ENCODE peak calls at places on chromosomes 11 and 22, in nine cellular contexts. One of them, this sample, is unnamed.

GRCh38 chr11:2744166-2744565 is 44.4 kb upstream of the KCNQ1OT1 start:
- DNase-seq in cardiac muscle cell: no peak
- DNase-seq in breast epithelium: no peak
- DNase-seq in left ventricle myocardium inferior: peak
- DNase-seq in endothelial cell of umbilical vein: no peak
- DNase-seq in Panc1: no peak
- DNase-seq in astrocyte of the cerebellum: no peak
- DNase-seq in neuronal stem cell: no peak
- DNase-seq in A549: no peak
- DNase-seq in this sample: no peak

GRCh38 chr11:30440510-30440909 is 117.6 kb downstream of the ARL14EP start:
- DNase-seq in breast epithelium: no peak
- DNase-seq in endothelial cell of umbilical vein: no peak
- DNase-seq in neuronal stem cell: no peak
- DNase-seq in astrocyte of the cerebellum: no peak
- DNase-seq in cardiac muscle cell: no peak
- DNase-seq in Panc1: no peak
- DNase-seq in left ventricle myocardium inferior: no peak
- DNase-seq in A549: no peak
- DNase-seq in this sample: no peak

GRCh38 chr22:25942126-25942988 is 200.4 kb downstream of the MYO18B start:
- DNase-seq in breast epithelium: no peak
- DNase-seq in astrocyte of the cerebellum: no peak
- DNase-seq in neuronal stem cell: no peak
- DNase-seq in left ventricle myocardium inferior: no peak
- DNase-seq in A549: no peak
- DNase-seq in cardiac muscle cell: no peak
- DNase-seq in endothelial cell of umbilical vein: no peak
- DNase-seq in Panc1: no peak
- DNase-seq in this sample: no peak

GRCh38 chr11:125351868-125352250 is 144.2 kb downstream of the FEZ1 start:
- DNase-seq in A549: no peak
- DNase-seq in breast epithelium: no peak
- DNase-seq in Panc1: no peak
- DNase-seq in endothelial cell of umbilical vein: no peak
- DNase-seq in left ventricle myocardium inferior: no peak
- DNase-seq in cardiac muscle cell: no peak
- DNase-seq in astrocyte of the cerebellum: no peak
- DNase-seq in neuronal stem cell: no peak
- DNase-seq in this sample: no peak

GRCh38 chr11:35177370-35177769 is 38.4 kb downstream of the CD44 start:
- DNase-seq in cardiac muscle cell: peak
- DNase-seq in breast epithelium: no peak
- DNase-seq in neuronal stem cell: no peak
- DNase-seq in endothelial cell of umbilical vein: no peak
- DNase-seq in left ventricle myocardium inferior: no peak
- DNase-seq in Panc1: no peak
- DNase-seq in astrocyte of the cerebellum: peak
- DNase-seq in A549: no peak
- DNase-seq in this sample: no peak

GRCh38 chr22:43226368-43226979 is 39.5 kb upstream of the TTLL12 start:
- DNase-seq in endothelial cell of umbilical vein: no peak
- DNase-seq in astrocyte of the cerebellum: no peak
- DNase-seq in Panc1: no peak
- DNase-seq in neuronal stem cell: peak
- DNase-seq in A549: no peak
- DNase-seq in breast epithelium: no peak
- DNase-seq in cardiac muscle cell: peak
- DNase-seq in left ventricle myocardium inferior: no peak
- DNase-seq in this sample: peak

GRCh38 chr22:31489632-31490495 is at the start of gene EIF4ENIF1:
- DNase-seq in A549: peak
- DNase-seq in Panc1: no peak
- DNase-seq in neuronal stem cell: peak
- DNase-seq in breast epithelium: peak
- DNase-seq in astrocyte of the cerebellum: peak
- DNase-seq in left ventricle myocardium inferior: peak
- DNase-seq in endothelial cell of umbilical vein: peak
- DNase-seq in cardiac muscle cell: peak
- DNase-seq in this sample: peak

GRCh38 chr11:3840870-3841425 is at the start of gene RHOG:
- DNase-seq in A549: peak
- DNase-seq in astrocyte of the cerebellum: no peak
- DNase-seq in neuronal stem cell: peak
- DNase-seq in left ventricle myocardium inferior: peak
- DNase-seq in Panc1: no peak
- DNase-seq in endothelial cell of umbilical vein: no peak
- DNase-seq in cardiac muscle cell: peak
- DNase-seq in breast epithelium: peak
- DNase-seq in this sample: peak

GRCh38 chr11:17591293-17591692 is 44.2 kb downstream of the OTOG start:
- DNase-seq in A549: no peak
- DNase-seq in cardiac muscle cell: no peak
- DNase-seq in neuronal stem cell: no peak
- DNase-seq in endothelial cell of umbilical vein: no peak
- DNase-seq in Panc1: no peak
- DNase-seq in breast epithelium: peak
- DNase-seq in astrocyte of the cerebellum: no peak
- DNase-seq in left ventricle myocardium inferior: no peak
- DNase-seq in this sample: no peak

GRCh38 chr11:1392561-1392960 is 2.8 kb downstream of the BRSK2 start:
- DNase-seq in astrocyte of the cerebellum: no peak
- DNase-seq in Panc1: no peak
- DNase-seq in cardiac muscle cell: no peak
- DNase-seq in left ventricle myocardium inferior: no peak
- DNase-seq in neuronal stem cell: no peak
- DNase-seq in endothelial cell of umbilical vein: no peak
- DNase-seq in A549: no peak
- DNase-seq in breast epithelium: no peak
- DNase-seq in this sample: no peak
- H3K4me3 ChIP-seq in astrocyte of the cerebellum: no peak
- H3K4me3 ChIP-seq in Panc1: no peak
- H3K4me3 ChIP-seq in cardiac muscle cell: no peak
- H3K4me3 ChIP-seq in left ventricle myocardium inferior: no peak
- H3K4me3 ChIP-seq in neuronal stem cell: no peak
- H3K4me3 ChIP-seq in endothelial cell of umbilical vein: no peak
- H3K4me3 ChIP-seq in A549: no peak
- H3K4me3 ChIP-seq in breast epithelium: no peak
- H3K4me3 ChIP-seq in this sample: no peak

DNA sequence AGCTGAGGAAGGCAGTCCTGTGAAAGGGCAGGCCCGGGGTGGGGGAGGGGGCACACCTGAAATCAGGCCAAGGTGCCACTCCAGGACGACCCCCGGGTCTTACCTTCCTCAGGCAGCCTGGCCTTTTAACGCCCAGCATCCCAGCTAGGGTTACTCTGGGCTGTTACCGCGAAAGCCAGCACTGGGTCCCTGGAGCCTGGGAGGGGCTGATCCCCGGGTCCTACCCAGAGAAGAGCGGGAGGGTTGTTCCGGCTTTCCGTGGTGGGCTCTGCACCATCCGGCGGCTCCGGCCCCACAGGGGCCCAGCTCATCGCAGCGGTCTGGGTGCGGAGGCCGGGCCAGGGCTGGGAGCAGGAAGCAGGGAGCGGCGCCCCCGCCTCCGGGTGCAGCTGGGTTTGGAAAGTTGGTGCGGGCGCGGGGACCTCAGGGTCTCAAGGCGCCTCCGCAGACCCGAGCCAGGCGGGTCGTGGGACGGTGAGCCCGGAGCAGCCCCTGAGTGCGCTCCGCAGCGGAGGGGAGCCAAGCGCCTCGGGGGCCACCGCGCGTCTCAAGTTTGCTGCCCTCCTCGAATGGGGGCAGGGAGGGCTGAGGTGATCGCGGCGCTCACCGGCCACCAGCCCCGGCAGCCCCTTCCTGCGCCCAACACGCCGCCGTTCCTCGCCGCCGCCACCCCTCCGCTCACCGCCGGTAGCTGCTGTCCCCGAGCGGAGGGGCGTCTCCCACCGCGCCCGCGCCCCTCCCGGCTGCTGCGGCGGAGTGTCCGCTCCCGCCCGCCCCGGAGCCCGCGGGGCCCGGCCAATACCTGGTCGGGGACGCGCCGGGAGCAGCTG is 831 bp downstream of the CHST1 start:
- DNase-seq in breast epithelium: no peak
- DNase-seq in endothelial cell of umbilical vein: no peak
- DNase-seq in cardiac muscle cell: peak
- DNase-seq in astrocyte of the cerebellum: no peak
- DNase-seq in left ventricle myocardium inferior: no peak
- DNase-seq in neuronal stem cell: no peak
- DNase-seq in Panc1: no peak
- DNase-seq in A549: no peak
- DNase-seq in this sample: no peak
- H3K4me3 ChIP-seq in breast epithelium: peak
- H3K4me3 ChIP-seq in endothelial cell of umbilical vein: peak
- H3K4me3 ChIP-seq in cardiac muscle cell: peak
- H3K4me3 ChIP-seq in astrocyte of the cerebellum: peak
- H3K4me3 ChIP-seq in left ventricle myocardium inferior: peak
- H3K4me3 ChIP-seq in neuronal stem cell: peak
- H3K4me3 ChIP-seq in Panc1: peak
- H3K4me3 ChIP-seq in A549: peak
- H3K4me3 ChIP-seq in this sample: peak

DNA sequence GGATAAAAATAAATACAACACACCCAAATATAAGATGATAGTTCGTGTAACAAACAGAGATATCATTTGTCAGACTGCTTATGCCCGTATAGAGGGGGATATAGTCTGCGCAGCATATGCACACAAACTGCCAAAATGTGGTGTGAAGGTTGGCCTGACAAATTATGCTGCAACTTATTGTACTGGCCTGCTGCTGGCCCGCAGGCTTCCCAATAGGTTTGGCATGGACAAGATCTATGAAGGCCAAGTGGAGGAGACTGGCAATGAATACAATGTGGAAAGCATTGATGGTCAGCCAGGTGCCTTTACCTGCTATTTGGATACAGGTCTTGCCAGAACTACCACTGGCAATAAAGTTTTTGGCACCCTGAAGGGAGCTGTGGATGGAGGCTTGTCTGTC is 4.9 kb downstream of the IFT46 start:
- DNase-seq in neuronal stem cell: no peak
- DNase-seq in A549: no peak
- DNase-seq in left ventricle myocardium inferior: no peak
- DNase-seq in breast epithelium: no peak
- DNase-seq in astrocyte of the cerebellum: no peak
- DNase-seq in Panc1: no peak
- DNase-seq in endothelial cell of umbilical vein: no peak
- DNase-seq in cardiac muscle cell: no peak
- DNase-seq in this sample: no peak
- H3K4me3 ChIP-seq in neuronal stem cell: no peak
- H3K4me3 ChIP-seq in A549: no peak
- H3K4me3 ChIP-seq in left ventricle myocardium inferior: no peak
- H3K4me3 ChIP-seq in breast epithelium: no peak
- H3K4me3 ChIP-seq in astrocyte of the cerebellum: no peak
- H3K4me3 ChIP-seq in Panc1: no peak
- H3K4me3 ChIP-seq in endothelial cell of umbilical vein: no peak
- H3K4me3 ChIP-seq in cardiac muscle cell: no peak
- H3K4me3 ChIP-seq in this sample: no peak

DNA sequence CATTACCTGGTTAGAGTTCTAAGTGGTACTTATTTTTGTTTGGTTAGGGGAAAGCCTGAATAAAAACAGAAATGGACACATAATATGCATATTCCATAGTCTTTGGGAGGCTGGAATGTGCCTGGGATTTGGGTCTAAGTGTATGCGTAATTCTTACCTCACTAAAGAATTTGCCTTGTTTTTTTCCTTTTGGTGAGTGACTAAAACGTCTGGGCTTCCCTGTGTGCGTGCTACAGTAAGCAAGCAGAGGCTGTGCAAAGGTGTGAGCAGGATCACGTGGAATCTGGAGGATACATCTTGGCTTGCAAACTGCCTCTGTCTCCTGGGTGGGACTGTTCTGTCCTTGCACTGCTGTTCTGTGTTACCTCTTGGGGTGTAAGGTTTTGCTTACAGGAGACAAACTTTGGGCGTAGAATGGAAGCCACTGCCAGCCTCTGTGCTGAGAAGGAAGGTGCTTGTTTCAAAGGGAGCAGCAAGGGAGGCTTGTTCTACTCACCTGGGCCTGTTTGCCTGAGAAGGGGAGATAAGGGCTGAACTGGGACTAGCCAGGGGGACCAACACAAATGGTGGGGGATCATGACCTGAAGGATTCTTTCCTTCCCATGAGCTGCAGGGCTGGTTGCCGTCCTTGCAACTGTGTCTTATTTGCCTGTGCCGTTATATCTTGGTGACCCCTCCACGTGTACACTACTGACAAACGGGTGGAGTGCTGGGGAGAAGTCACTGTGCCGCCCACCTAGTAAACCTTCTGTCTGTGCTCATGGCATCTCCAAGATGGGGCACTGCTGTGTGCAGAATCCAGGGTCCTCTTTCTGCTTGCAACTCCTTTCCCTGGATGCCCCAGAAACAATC is 4.5 kb downstream of the NEAT1 start:
- DNase-seq in left ventricle myocardium inferior: peak
- DNase-seq in endothelial cell of umbilical vein: peak
- DNase-seq in neuronal stem cell: no peak
- DNase-seq in astrocyte of the cerebellum: no peak
- DNase-seq in cardiac muscle cell: no peak
- DNase-seq in breast epithelium: peak
- DNase-seq in Panc1: no peak
- DNase-seq in A549: no peak
- DNase-seq in this sample: peak
- H3K4me3 ChIP-seq in left ventricle myocardium inferior: peak
- H3K4me3 ChIP-seq in endothelial cell of umbilical vein: no peak
- H3K4me3 ChIP-seq in neuronal stem cell: peak
- H3K4me3 ChIP-seq in astrocyte of the cerebellum: peak
- H3K4me3 ChIP-seq in cardiac muscle cell: no peak
- H3K4me3 ChIP-seq in breast epithelium: peak
- H3K4me3 ChIP-seq in Panc1: peak
- H3K4me3 ChIP-seq in A549: peak
- H3K4me3 ChIP-seq in this sample: peak

GRCh38 chr11:27699242-27699925 is 871 bp downstream of the BDNF start:
- DNase-seq in cardiac muscle cell: peak
- DNase-seq in Panc1: no peak
- DNase-seq in endothelial cell of umbilical vein: peak
- DNase-seq in astrocyte of the cerebellum: no peak
- DNase-seq in left ventricle myocardium inferior: no peak
- DNase-seq in A549: no peak
- DNase-seq in neuronal stem cell: no peak
- DNase-seq in breast epithelium: no peak
- DNase-seq in this sample: peak
- H3K4me3 ChIP-seq in cardiac muscle cell: peak
- H3K4me3 ChIP-seq in Panc1: peak
- H3K4me3 ChIP-seq in endothelial cell of umbilical vein: peak
- H3K4me3 ChIP-seq in astrocyte of the cerebellum: peak
- H3K4me3 ChIP-seq in left ventricle myocardium inferior: peak
- H3K4me3 ChIP-seq in A549: peak
- H3K4me3 ChIP-seq in neuronal stem cell: peak
- H3K4me3 ChIP-seq in breast epithelium: peak
- H3K4me3 ChIP-seq in this sample: peak

This sample was measured in fibroblast of villous mesenchyme.